ENCODE peak calls at places on chromosomes 16 and 17, in ten cellular contexts. F is HFFc6; O is lower lobe of right lung; H is endothelial cell; K is C1 segment of cervical spinal cord; T is non-pigmented ciliary epithelial cell; S is germinal center; J is activated CD8-positive, alpha-beta memory T cell treated with anti-CD3 and anti-CD28 coated beads for 1 hour; D is nephron progenitor cell; B is stimulated activated CD8-positive, alpha-beta memory T cell treated with anti-CD3 and anti-CD28 coated beads, Interleukin-2, amount 100 ng/mL, for 48 hours. M is an unnamed sample.

GRCh38 chr17:1229354-1229890 is 40.8 kb upstream of the BHLHA9 start:
- DNase-seq in F (no peak), O (peak), H (peak), K (peak), T (no peak), S (peak), J (no peak), D (peak), B (peak), M (no peak)

GRCh38 chr16:2779978-2780898 is 3.2 kb upstream of the ELOB start:
- DNase-seq in F (no peak), O (no peak), H (no peak), K (no peak), T (no peak), S (no peak), J (no peak), D (no peak), B (no peak), M (no peak)

GRCh38 chr16:68737046-68737729 is at the start of gene CDH1:
- DNase-seq in F (no peak), O (peak), H (peak), K (peak), T (no peak), S (peak), J (peak), D (peak), B (no peak), M (no peak)

GRCh38 chr16:70433456-70434103 is 5.3 kb downstream of the ST3GAL2 start:
- DNase-seq in F (peak), O (no peak), H (no peak), K (no peak), T (no peak), S (no peak), J (no peak), D (no peak), B (no peak), M (no peak)

GRCh38 chr16:24497405-24497804 is 42.0 kb upstream of the RBBP6 start:
- DNase-seq in F (peak), O (no peak), H (no peak), K (no peak), T (no peak), S (no peak), J (no peak), D (no peak), B (no peak), M (no peak)

GRCh38 chr17:20975566-20975965 is 67.2 kb downstream of the USP22 start:
- DNase-seq in F (no peak), O (no peak), H (no peak), K (no peak), T (no peak), S (no peak), J (no peak), D (no peak), B (no peak), M (no peak)

GRCh38 chr16:3074860-3075545 is 9.6 kb downstream of the IL32 start:
- DNase-seq in F (no peak), O (no peak), H (no peak), K (no peak), T (no peak), S (peak), J (peak), D (no peak), B (peak), M (no peak)

GRCh38 chr16:71784093-71784492 is 24.5 kb downstream of the AP1G1 start:
- DNase-seq in F (no peak), O (no peak), H (no peak), K (no peak), T (no peak), S (no peak), J (no peak), D (no peak), B (no peak), M (no peak)

GRCh38 chr16:31201511-31202401 is 804 bp downstream of the PYCARD start:
- DNase-seq in F (no peak), O (peak), H (peak), K (peak), T (no peak), S (peak), J (no peak), D (peak), B (no peak), M (no peak)

GRCh38 chr16:19809693-19810092 is 75.0 kb downstream of the GPRC5B start:
- DNase-seq in F (no peak), O (no peak), H (no peak), K (no peak), T (no peak), S (no peak), J (no peak), D (no peak), B (no peak), M (no peak)

GRCh38 chr17:13421581-13421980 is 180.1 kb downstream of the HS3ST3A1 start:
- DNase-seq in F (no peak), O (no peak), H (no peak), K (no peak), T (no peak), S (no peak), J (no peak), D (no peak), B (no peak), M (no peak)

GRCh38 chr17:9238340-9239259 is 217.3 kb downstream of the NTN1 start:
- DNase-seq in F (no peak), O (no peak), H (no peak), K (no peak), T (no peak), S (no peak), J (no peak), D (no peak), B (no peak), M (no peak)

GRCh38 chr17:51869387-51869786 is 289.1 kb downstream of the CA10 start:
- DNase-seq in F (no peak), O (no peak), H (peak), K (no peak), T (no peak), S (no peak), J (no peak), D (peak), B (no peak), M (no peak)

GRCh38 chr17:17073006-17073626 is 30.9 kb downstream of the MPRIP start:
- DNase-seq in F (no peak), O (no peak), H (no peak), K (no peak), T (no peak), S (no peak), J (no peak), D (no peak), B (no peak), M (no peak)

GRCh38 chr17:31374503-31374902 is 17.0 kb upstream of the RAB11FIP4 start:
- DNase-seq in F (no peak), O (no peak), H (no peak), K (no peak), T (no peak), S (no peak), J (no peak), D (no peak), B (no peak), M (no peak)

GRCh38 chr17:81259058-81259605 is 20.0 kb downstream of the NDUFAF8 start:
- DNase-seq in F (no peak), O (no peak), H (no peak), K (no peak), T (no peak), S (no peak), J (no peak), D (no peak), B (no peak), M (no peak)

GRCh38 chr16:87722590-87723223 is 43.1 kb downstream of the KLHDC4 start:
- DNase-seq in F (no peak), O (no peak), H (no peak), K (no peak), T (no peak), S (no peak), J (no peak), D (no peak), B (no peak), M (no peak)

GRCh38 chr17:82440991-82441627 is 9.4 kb downstream of the CYBC1 start:
- DNase-seq in F (no peak), O (no peak), H (no peak), K (no peak), T (no peak), S (no peak), J (no peak), D (no peak), B (no peak), M (no peak)

GRCh38 chr17:61225178-61225577 is 174.5 kb upstream of the TBX2 start:
- DNase-seq in F (no peak), O (no peak), H (no peak), K (no peak), T (no peak), S (no peak), J (no peak), D (no peak), B (no peak), M (no peak)

GRCh38 chr16:19348578-19349315 is 63.2 kb downstream of the CLEC19A start:
- DNase-seq in F (no peak), O (no peak), H (no peak), K (no peak), T (no peak), S (no peak), J (no peak), D (peak), B (no peak), M (no peak)

GRCh38 chr16:11412175-11412904 is 67.1 kb downstream of the RMI2 start:
- DNase-seq in F (no peak), O (no peak), H (no peak), K (no peak), T (no peak), S (no peak), J (no peak), D (no peak), B (no peak), M (no peak)

GRCh38 chr16:79639576-79640311 is 39.2 kb upstream of the MAF start:
- DNase-seq in F (no peak), O (no peak), H (no peak), K (no peak), T (no peak), S (no peak), J (no peak), D (no peak), B (no peak), M (no peak)